ENCODE peak calls at places on chromosome 20, in eight cellular contexts. Y is SW 1271; K is HEK293T; D is AG09309; L is fibroblast of lung; M is naive thymus-derived CD8-positive, alpha-beta T cell; G is T-helper 22 cell; J is mucosa of descending colon. Q is an unnamed sample.

GRCh38 chr20:37200376-37200775 is 21.0 kb upstream of the MROH8 start:
- DNase-seq in Y (no peak), L (no peak), K (no peak), G (no peak), M (no peak), J (no peak), D (no peak), Q (no peak)

GRCh38 chr20:8901237-8902025 is 167.5 kb upstream of the PLCB4 start:
- DNase-seq in K (no peak), Y (no peak), D (no peak), J (peak; percentile 9), G (no peak), M (no peak), L (no peak), Q (no peak)

GRCh38 chr20:63837134-63837429 is 6.0 kb upstream of the ZBTB46 start:
- DNase-seq in Y (no peak), G (no peak), D (no peak), L (no peak), J (no peak), K (no peak), M (no peak), Q (no peak)

GRCh38 chr20:536426-537012 is 7.1 kb downstream of the CSNK2A1 start:
- DNase-seq in M (no peak), G (no peak), D (no peak), J (no peak), L (no peak), Y (no peak), K (no peak), Q (no peak)

GRCh38 chr20:42742926-42743325 is 446.8 kb downstream of the PTPRT start:
- DNase-seq in M (no peak), D (no peak), J (no peak), Y (no peak), G (no peak), L (no peak), K (no peak), Q (no peak)

GRCh38 chr20:50675671-50676376 is 15.5 kb downstream of the RIPOR3 start:
- DNase-seq in Y (peak; percentile 65), K (no peak), G (no peak), J (no peak), L (no peak), M (no peak), D (no peak), Q (no peak)

GRCh38 chr20:12906401-12906800 is 102.4 kb upstream of the SPTLC3 start:
- DNase-seq in D (no peak), K (no peak), M (no peak), L (no peak), J (no peak), Y (no peak), G (no peak), Q (no peak)

GRCh38 chr20:1535420-1536175 is 21.9 kb downstream of the SIRPD start:
- DNase-seq in K (no peak), G (no peak), L (no peak), D (no peak), J (no peak), Y (no peak), M (no peak), Q (no peak)

GRCh38 chr20:41437836-41438235 is 71.2 kb upstream of the EMILIN3 start:
- DNase-seq in L (peak; percentile 6), D (no peak), M (no peak), G (no peak), Y (no peak), J (no peak), K (no peak), Q (no peak)

GRCh38 chr20:7637184-7637583 is 303.1 kb downstream of the HAO1 start:
- DNase-seq in Y (no peak), M (no peak), K (no peak), J (no peak), G (no peak), D (no peak), L (no peak), Q (no peak)

GRCh38 chr20:467755-468154 is 5.4 kb upstream of the TBC1D20 start:
- DNase-seq in J (no peak), D (no peak), M (no peak), K (no peak), Y (no peak), L (no peak), G (no peak), Q (no peak)